ENCODE peak calls at places on chromosomes 2 and 18, in eight cellular contexts. F is AG10803, V is kidney epithelial cell, R is gastrocnemius medialis, K is spleen, C is esophagus squamous epithelium, H is breast epithelium, B is Panc1. S is an unnamed sample.

GRCh38 chr2:83844490-83844889 is 614.6 kb downstream of the SUCLG1 start:
- DNase-seq in R (no peak), H (no peak), C (no peak), K (no peak), B (no peak), F (no peak), V (no peak), S (no peak)

GRCh38 chr2:72114693-72115051 is 33.0 kb downstream of the CYP26B1 start:
- DNase-seq in R (no peak), K (no peak), V (no peak), C (no peak), H (no peak), B (no peak), F (no peak), S (no peak)

GRCh38 chr2:129006135-129006885 is 687.6 kb upstream of the HS6ST1 start:
- DNase-seq in F (no peak), R (no peak), C (no peak), K (no peak), B (no peak), V (no peak), H (no peak), S (no peak)

GRCh38 chr2:15562354-15563031 is 1.4 kb upstream of the NBAS start:
- DNase-seq in F (no peak), H (no peak), K (no peak), R (no peak), V (no peak), C (no peak), B (no peak), S (no peak)

GRCh38 chr18:23479829-23480505 is 23.3 kb upstream of the RMC1 start:
- DNase-seq in B (no peak), K (no peak), V (no peak), C (no peak), F (no peak), H (no peak), R (no peak), S (no peak)

GRCh38 chr2:218323526-218324472 is 31.5 kb upstream of the TMBIM1 start:
- DNase-seq in V (no peak), C (no peak), K (no peak), F (peak; percentile 35), B (no peak), H (no peak), R (no peak), S (peak; percentile 12)

GRCh38 chr2:62941413-62941812 is 109.2 kb upstream of the OTX1 start:
- DNase-seq in B (no peak), R (no peak), V (no peak), F (no peak), C (no peak), K (no peak), H (no peak), S (no peak)

GRCh38 chr2:10083692-10084566 is 3.7 kb upstream of the CYS1 start:
- DNase-seq in C (no peak), F (no peak), R (no peak), K (no peak), B (no peak), V (no peak), H (no peak), S (no peak)

GRCh38 chr2:237879058-237879430 is 19.6 kb downstream of the RAMP1 start:
- DNase-seq in K (no peak), V (no peak), R (no peak), F (no peak), C (no peak), H (no peak), B (no peak), S (peak; percentile 87)

GRCh38 chr2:216888907-216889622 is 29.2 kb upstream of the TNP1 start:
- DNase-seq in B (no peak), C (no peak), F (no peak), R (peak; percentile 86), K (no peak), V (no peak), H (no peak), S (no peak)

GRCh38 chr2:119136093-119136492 is 22.5 kb downstream of the C1QL2 start:
- DNase-seq in R (no peak), V (no peak), F (no peak), K (peak; percentile 60), C (no peak), B (no peak), H (no peak), S (no peak)

GRCh38 chr18:36189486-36189885 is 2.2 kb downstream of the MOCOS start:
- DNase-seq in B (no peak), K (no peak), V (no peak), F (no peak), C (no peak), H (no peak), R (no peak), S (no peak)

GRCh38 chr18:22228930-22229329 is 59.5 kb downstream of the GATA6 start:
- DNase-seq in F (peak; percentile 35), C (no peak), R (no peak), B (no peak), H (no peak), V (no peak), K (no peak), S (peak; percentile 4)

GRCh38 chr2:221571108-221571390 is 1.1 kb downstream of the EPHA4 start:
- DNase-seq in V (no peak), B (no peak), F (peak; percentile 6), C (no peak), H (no peak), R (no peak), K (peak; percentile 75), S (no peak)

GRCh38 chr2:232321156-232321816 is 57.3 kb upstream of the ALPP start:
- DNase-seq in H (no peak), B (no peak), C (no peak), F (no peak), R (no peak), K (no peak), V (no peak), S (no peak)

GRCh38 chr2:201132518-201132917 is 16.6 kb downstream of the CFLAR start:
- DNase-seq in B (no peak), V (no peak), H (no peak), F (no peak), R (no peak), K (no peak), C (no peak), S (no peak)

GRCh38 chr2:121233486-121234110 is 51.4 kb downstream of the TFCP2L1 start:
- DNase-seq in H (no peak), F (no peak), C (no peak), K (peak; percentile 61), V (no peak), B (no peak), R (no peak), S (no peak)

GRCh38 chr2:121187351-121187921 is 97.6 kb downstream of the TFCP2L1 start:
- DNase-seq in K (no peak), B (no peak), C (no peak), F (no peak), R (peak; percentile 73), V (no peak), H (peak; percentile 59), S (no peak)

GRCh38 chr2:43345391-43345813 is 119.0 kb upstream of the ZFP36L2 start:
- DNase-seq in R (peak; percentile 83), B (no peak), C (no peak), V (no peak), K (no peak), H (peak; percentile 76), F (no peak), S (no peak)

GRCh38 chr18:32460046-32460785 is 10.5 kb downstream of the GAREM1 start:
- DNase-seq in F (no peak), H (no peak), K (no peak), C (no peak), V (no peak), R (no peak), B (no peak), S (no peak)
- H3K4me3 ChIP-seq in F (no peak overlapping the region), H (no peak overlapping the region), K (no peak overlapping the region), C (no peak overlapping the region), V (no peak overlapping the region), R (peak overlapping the region; percentile 36), B (no peak overlapping the region), S (no peak overlapping the region)

DNA sequence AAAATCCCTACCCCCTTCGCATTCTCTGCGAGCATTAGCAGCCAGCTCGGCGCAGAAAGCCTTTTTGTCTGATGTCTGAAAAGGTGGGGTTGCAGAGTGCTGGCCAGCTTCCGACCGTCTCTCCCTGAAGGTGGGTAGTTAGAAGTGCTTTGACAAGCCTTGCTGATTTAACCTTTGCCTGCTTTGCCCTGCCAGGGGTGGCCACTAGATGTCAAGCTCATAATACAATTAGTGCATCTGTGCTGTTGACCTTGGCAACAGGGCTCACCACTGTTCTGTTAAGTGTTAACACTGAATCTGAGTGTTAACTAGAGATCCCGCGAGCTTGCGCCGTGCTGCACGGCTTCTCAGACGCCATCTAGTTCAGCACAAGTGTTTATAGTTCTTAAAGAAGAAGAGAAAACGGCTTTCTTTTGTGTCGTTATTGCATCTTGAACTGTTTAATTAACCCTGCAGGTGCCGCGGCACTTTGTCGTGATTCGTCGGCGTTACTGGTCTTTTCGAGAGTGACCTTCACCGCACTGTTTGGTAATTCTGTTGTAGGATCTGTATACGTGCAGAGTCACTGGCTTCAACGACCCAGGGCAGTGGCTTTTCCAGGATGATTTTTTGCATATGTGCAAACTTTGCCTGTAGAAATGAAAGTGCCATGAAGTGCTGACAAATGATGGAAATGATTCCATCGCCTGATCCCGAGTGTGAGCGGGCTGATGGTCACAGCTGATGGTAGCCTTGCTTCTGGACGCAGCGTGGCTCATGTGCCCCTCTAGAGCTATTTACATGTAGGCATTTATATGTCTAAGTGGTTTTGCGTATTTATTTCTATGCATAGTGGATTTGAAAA is 5.5 kb downstream of the SALL3 start:
- DNase-seq in F (peak; percentile 1), H (no peak), B (peak; percentile 50), V (no peak), K (no peak), C (no peak), R (no peak), S (no peak)
- TF ChIP-seq CTCF in F (peak; percentile 17), H (no peak), B (peak; percentile 75), V (peak; percentile 34), K (no peak), C (no peak), R (no peak), S (no peak)

GRCh38 chr2:143251680-143252079 is 122.5 kb downstream of the ARHGAP15 start:
- DNase-seq in V (no peak), B (no peak), F (no peak), K (no peak), R (no peak), C (no peak), H (no peak), S (no peak)
- H3K4me3 ChIP-seq in V (no peak overlapping the region), B (no peak overlapping the region), F (no peak overlapping the region), K (no peak overlapping the region), R (no peak overlapping the region), C (no peak overlapping the region), H (no peak overlapping the region), S (no peak overlapping the region)

GRCh38 chr2:112256654-112257053 is 1.8 kb upstream of the ZC3H8 start:
- DNase-seq in V (no peak), H (no peak), K (no peak), R (no peak), B (no peak), F (no peak), C (no peak), S (no peak)
- TF ChIP-seq CTCF in V (no peak), H (no peak), K (no peak), R (no peak), B (no peak), F (no peak), C (no peak), S (no peak)